ENCODE peak calls at places on chromosomes 2 and 18, in four cellular contexts. One of them, this sample, is unnamed.
A peak's percentile ranks its signal among the peaks of the same experiment; 100 is the strongest.

GRCh38 chr2:234412726-234413125 is 84.2 kb downstream of the ARL4C start:
- DNase-seq in GM04504: no peak
- DNase-seq in activated effector memory CD4-positive, alpha-beta T cell treated with Interleukin-2 at 50 U/mL for 16 hours: no peak
- DNase-seq in head of caudate nucleus: no peak
- DNase-seq in this sample: no peak

GRCh38 chr18:40878371-40878770 is 1076.7 kb upstream of the PIK3C3 start:
- DNase-seq in GM04504: no peak
- DNase-seq in activated effector memory CD4-positive, alpha-beta T cell treated with Interleukin-2 at 50 U/mL for 16 hours: no peak
- DNase-seq in head of caudate nucleus: no peak
- DNase-seq in this sample: no peak

GRCh38 chr18:42069036-42069435 is 114.0 kb downstream of the PIK3C3 start:
- DNase-seq in GM04504: no peak
- DNase-seq in activated effector memory CD4-positive, alpha-beta T cell treated with Interleukin-2 at 50 U/mL for 16 hours: no peak
- DNase-seq in head of caudate nucleus: no peak
- DNase-seq in this sample: no peak

GRCh38 chr18:24142376-24142775 is 3.5 kb downstream of the CABYR start:
- DNase-seq in GM04504: no peak
- DNase-seq in activated effector memory CD4-positive, alpha-beta T cell treated with Interleukin-2 at 50 U/mL for 16 hours: no peak
- DNase-seq in head of caudate nucleus: no peak
- DNase-seq in this sample: no peak

GRCh38 chr2:126909366-126909765 is 10.7 kb downstream of the TEX51 start:
- DNase-seq in GM04504: no peak
- DNase-seq in activated effector memory CD4-positive, alpha-beta T cell treated with Interleukin-2 at 50 U/mL for 16 hours: no peak
- DNase-seq in head of caudate nucleus: no peak
- DNase-seq in this sample: no peak

GRCh38 chr2:205425069-205425468 is 257.2 kb upstream of the NRP2 start:
- DNase-seq in GM04504: no peak
- DNase-seq in activated effector memory CD4-positive, alpha-beta T cell treated with Interleukin-2 at 50 U/mL for 16 hours: no peak
- DNase-seq in head of caudate nucleus: no peak
- DNase-seq in this sample: no peak

GRCh38 chr2:229205704-229206103 is 65.4 kb downstream of the PID1 start:
- DNase-seq in GM04504: no peak
- DNase-seq in activated effector memory CD4-positive, alpha-beta T cell treated with Interleukin-2 at 50 U/mL for 16 hours: no peak
- DNase-seq in head of caudate nucleus: no peak
- DNase-seq in this sample: peak; percentile 16

GRCh38 chr2:172109670-172110421 is 7.1 kb upstream of the DLX2 start:
- DNase-seq in GM04504: no peak
- DNase-seq in activated effector memory CD4-positive, alpha-beta T cell treated with Interleukin-2 at 50 U/mL for 16 hours: no peak
- DNase-seq in head of caudate nucleus: no peak
- DNase-seq in this sample: no peak

GRCh38 chr2:170282851-170283250 is 104.9 kb downstream of the MYO3B start:
- DNase-seq in GM04504: no peak
- DNase-seq in activated effector memory CD4-positive, alpha-beta T cell treated with Interleukin-2 at 50 U/mL for 16 hours: no peak
- DNase-seq in head of caudate nucleus: no peak
- DNase-seq in this sample: no peak

GRCh38 chr2:237964578-237965404 is 2.0 kb upstream of the UBE2F start:
- DNase-seq in GM04504: no peak
- DNase-seq in activated effector memory CD4-positive, alpha-beta T cell treated with Interleukin-2 at 50 U/mL for 16 hours: no peak
- DNase-seq in head of caudate nucleus: no peak
- DNase-seq in this sample: no peak

GRCh38 chr2:8710951-8711350 is 29.1 kb downstream of the ID2 start:
- DNase-seq in GM04504: no peak
- DNase-seq in activated effector memory CD4-positive, alpha-beta T cell treated with Interleukin-2 at 50 U/mL for 16 hours: no peak
- DNase-seq in head of caudate nucleus: no peak
- DNase-seq in this sample: no peak

GRCh38 chr2:73212448-73213176 is 1.4 kb upstream of the SMYD5 start:
- DNase-seq in GM04504: peak; percentile 66
- DNase-seq in activated effector memory CD4-positive, alpha-beta T cell treated with Interleukin-2 at 50 U/mL for 16 hours: peak; percentile 59
- DNase-seq in head of caudate nucleus: peak; percentile 82
- DNase-seq in this sample: peak; percentile 53

GRCh38 chr2:140276661-140277060 is 1496.5 kb upstream of the NXPH2 start:
- DNase-seq in GM04504: no peak
- DNase-seq in activated effector memory CD4-positive, alpha-beta T cell treated with Interleukin-2 at 50 U/mL for 16 hours: no peak
- DNase-seq in head of caudate nucleus: peak; percentile 29
- DNase-seq in this sample: no peak

GRCh38 chr2:46364797-46365457 is 67.7 kb downstream of the EPAS1 start:
- DNase-seq in GM04504: peak; percentile 46
- DNase-seq in activated effector memory CD4-positive, alpha-beta T cell treated with Interleukin-2 at 50 U/mL for 16 hours: no peak
- DNase-seq in head of caudate nucleus: no peak
- DNase-seq in this sample: peak; percentile 47

GRCh38 chr18:58863539-58864145 is 1.0 kb upstream of the ZNF532 start:
- DNase-seq in GM04504: no peak
- DNase-seq in activated effector memory CD4-positive, alpha-beta T cell treated with Interleukin-2 at 50 U/mL for 16 hours: no peak
- DNase-seq in head of caudate nucleus: peak; percentile 70
- DNase-seq in this sample: peak; percentile 62

GRCh38 chr2:46844443-46844842 is 71.2 kb downstream of the MCFD2 start:
- DNase-seq in GM04504: no peak
- DNase-seq in activated effector memory CD4-positive, alpha-beta T cell treated with Interleukin-2 at 50 U/mL for 16 hours: no peak
- DNase-seq in head of caudate nucleus: no peak
- DNase-seq in this sample: no peak

GRCh38 chr2:11481789-11482472 is 16.0 kb upstream of the E2F6 start:
- DNase-seq in GM04504: no peak
- DNase-seq in activated effector memory CD4-positive, alpha-beta T cell treated with Interleukin-2 at 50 U/mL for 16 hours: no peak
- DNase-seq in head of caudate nucleus: no peak
- DNase-seq in this sample: no peak

GRCh38 chr2:55502590-55503141 is 16.9 kb upstream of the CFAP36 start:
- DNase-seq in GM04504: no peak
- DNase-seq in activated effector memory CD4-positive, alpha-beta T cell treated with Interleukin-2 at 50 U/mL for 16 hours: no peak
- DNase-seq in head of caudate nucleus: no peak
- DNase-seq in this sample: no peak

GRCh38 chr18:39149211-39149806 is 1583.7 kb upstream of the CELF4 start:
- DNase-seq in GM04504: no peak
- DNase-seq in activated effector memory CD4-positive, alpha-beta T cell treated with Interleukin-2 at 50 U/mL for 16 hours: no peak
- DNase-seq in head of caudate nucleus: no peak
- DNase-seq in this sample: no peak

GRCh38 chr2:219176818-219177593 is at the start of gene CNPPD1:
- DNase-seq in GM04504: peak; percentile 70
- DNase-seq in activated effector memory CD4-positive, alpha-beta T cell treated with Interleukin-2 at 50 U/mL for 16 hours: peak; percentile 85
- DNase-seq in head of caudate nucleus: peak; percentile 89
- DNase-seq in this sample: peak; percentile 89

GRCh38 chr2:18373664-18374063 is 186.8 kb downstream of the RDH14 start:
- DNase-seq in GM04504: no peak
- DNase-seq in activated effector memory CD4-positive, alpha-beta T cell treated with Interleukin-2 at 50 U/mL for 16 hours: no peak
- DNase-seq in head of caudate nucleus: no peak
- DNase-seq in this sample: no peak

GRCh38 chr2:205776139-205776538 is 93.8 kb downstream of the NRP2 start:
- DNase-seq in GM04504: no peak
- DNase-seq in activated effector memory CD4-positive, alpha-beta T cell treated with Interleukin-2 at 50 U/mL for 16 hours: no peak
- DNase-seq in head of caudate nucleus: peak; percentile 67
- DNase-seq in this sample: no peak

GRCh38 chr2:42653039-42653438 is 84.6 kb downstream of the MTA3 start:
- DNase-seq in GM04504: no peak
- DNase-seq in activated effector memory CD4-positive, alpha-beta T cell treated with Interleukin-2 at 50 U/mL for 16 hours: no peak
- DNase-seq in head of caudate nucleus: no peak
- DNase-seq in this sample: no peak

GRCh38 chr2:216574046-216574445 is 59.2 kb upstream of the IGFBP2 start:
- DNase-seq in GM04504: peak; percentile 69
- DNase-seq in activated effector memory CD4-positive, alpha-beta T cell treated with Interleukin-2 at 50 U/mL for 16 hours: no peak
- DNase-seq in head of caudate nucleus: no peak
- DNase-seq in this sample: no peak

GRCh38 chr2:196566969-196567666 is 72.4 kb upstream of the CCDC150 start:
- DNase-seq in GM04504: no peak
- DNase-seq in activated effector memory CD4-positive, alpha-beta T cell treated with Interleukin-2 at 50 U/mL for 16 hours: no peak
- DNase-seq in head of caudate nucleus: no peak
- DNase-seq in this sample: peak; percentile 43

GRCh38 chr18:3037423-3037915 is 24.5 kb upstream of the LPIN2 start:
- DNase-seq in GM04504: peak; percentile 36
- DNase-seq in activated effector memory CD4-positive, alpha-beta T cell treated with Interleukin-2 at 50 U/mL for 16 hours: no peak
- DNase-seq in head of caudate nucleus: no peak
- DNase-seq in this sample: no peak